ENCODE peak calls at places on chromosomes 13 and 19, in eight cellular contexts. One of them, this sample, is unnamed.
A peak's percentile ranks its signal among the peaks of the same experiment; 100 is the strongest.

GRCh38 chr13:113117335-113117872 is 5.2 kb upstream of the F10 start:
- DNase-seq in activated B cell treated with CpG ODN at 0.5 μM for 24 hours: peak; percentile 4
- DNase-seq in H9: peak; percentile 21
- DNase-seq in left ventricle myocardium inferior: no peak
- DNase-seq in heart right ventricle: no peak
- DNase-seq in lung: no peak
- DNase-seq in BE2C: peak; percentile 4
- DNase-seq in uterus: peak; percentile 6
- DNase-seq in this sample: peak; percentile 1

GRCh38 chr19:4583961-4584669 is 24.6 kb upstream of the SEMA6B start:
- DNase-seq in BE2C: peak; percentile 62
- DNase-seq in activated B cell treated with CpG ODN at 0.5 μM for 24 hours: no peak
- DNase-seq in left ventricle myocardium inferior: no peak
- DNase-seq in H9: peak; percentile 67
- DNase-seq in uterus: no peak
- DNase-seq in lung: no peak
- DNase-seq in heart right ventricle: no peak
- DNase-seq in this sample: peak; percentile 82

GRCh38 chr19:17379221-17379631 is 2.1 kb upstream of the PLVAP start:
- DNase-seq in H9: peak; percentile 44
- DNase-seq in activated B cell treated with CpG ODN at 0.5 μM for 24 hours: no peak
- DNase-seq in heart right ventricle: no peak
- DNase-seq in left ventricle myocardium inferior: no peak
- DNase-seq in BE2C: peak; percentile 24
- DNase-seq in uterus: no peak
- DNase-seq in lung: no peak
- DNase-seq in this sample: peak; percentile 81

GRCh38 chr13:34587586-34587985 is 354.5 kb upstream of the NBEA start:
- DNase-seq in uterus: no peak
- DNase-seq in lung: no peak
- DNase-seq in heart right ventricle: no peak
- DNase-seq in BE2C: no peak
- DNase-seq in H9: no peak
- DNase-seq in left ventricle myocardium inferior: no peak
- DNase-seq in activated B cell treated with CpG ODN at 0.5 μM for 24 hours: no peak
- DNase-seq in this sample: no peak

GRCh38 chr13:49571299-49572240 is 13.8 kb downstream of the RCBTB1 start:
- DNase-seq in uterus: no peak
- DNase-seq in activated B cell treated with CpG ODN at 0.5 μM for 24 hours: no peak
- DNase-seq in heart right ventricle: no peak
- DNase-seq in left ventricle myocardium inferior: no peak
- DNase-seq in BE2C: no peak
- DNase-seq in H9: no peak
- DNase-seq in lung: peak; percentile 44
- DNase-seq in this sample: no peak

GRCh38 chr19:409006-409514 is at the start of gene C2CD4C:
- DNase-seq in uterus: no peak
- DNase-seq in BE2C: no peak
- DNase-seq in left ventricle myocardium inferior: no peak
- DNase-seq in H9: peak; percentile 41
- DNase-seq in heart right ventricle: no peak
- DNase-seq in activated B cell treated with CpG ODN at 0.5 μM for 24 hours: no peak
- DNase-seq in lung: no peak
- DNase-seq in this sample: peak; percentile 80

GRCh38 chr19:1648156-1648925 is 4.1 kb downstream of the TCF3 start:
- DNase-seq in heart right ventricle: no peak
- DNase-seq in left ventricle myocardium inferior: no peak
- DNase-seq in H9: no peak
- DNase-seq in lung: no peak
- DNase-seq in activated B cell treated with CpG ODN at 0.5 μM for 24 hours: peak; percentile 52
- DNase-seq in uterus: no peak
- DNase-seq in BE2C: no peak
- DNase-seq in this sample: no peak

GRCh38 chr13:44188257-44188656 is 185.4 kb upstream of the SERP2 start:
- DNase-seq in lung: no peak
- DNase-seq in left ventricle myocardium inferior: no peak
- DNase-seq in heart right ventricle: no peak
- DNase-seq in H9: no peak
- DNase-seq in BE2C: no peak
- DNase-seq in uterus: no peak
- DNase-seq in activated B cell treated with CpG ODN at 0.5 μM for 24 hours: no peak
- DNase-seq in this sample: no peak

GRCh38 chr13:110462091-110462490 is 99.4 kb downstream of the RAB20 start:
- DNase-seq in uterus: no peak
- DNase-seq in lung: no peak
- DNase-seq in H9: no peak
- DNase-seq in BE2C: no peak
- DNase-seq in left ventricle myocardium inferior: no peak
- DNase-seq in activated B cell treated with CpG ODN at 0.5 μM for 24 hours: no peak
- DNase-seq in heart right ventricle: no peak
- DNase-seq in this sample: no peak

GRCh38 chr13:48009298-48009697 is 8.2 kb upstream of the SUCLA2 start:
- DNase-seq in heart right ventricle: no peak
- DNase-seq in activated B cell treated with CpG ODN at 0.5 μM for 24 hours: no peak
- DNase-seq in uterus: no peak
- DNase-seq in H9: no peak
- DNase-seq in lung: no peak
- DNase-seq in left ventricle myocardium inferior: no peak
- DNase-seq in BE2C: no peak
- DNase-seq in this sample: no peak

GRCh38 chr13:29758591-29759114 is 91.8 kb downstream of the UBL3 start:
- DNase-seq in BE2C: no peak
- DNase-seq in uterus: no peak
- DNase-seq in lung: no peak
- DNase-seq in heart right ventricle: no peak
- DNase-seq in left ventricle myocardium inferior: no peak
- DNase-seq in H9: no peak
- DNase-seq in activated B cell treated with CpG ODN at 0.5 μM for 24 hours: peak; percentile 22
- DNase-seq in this sample: no peak

GRCh38 chr13:42279080-42279479 is 7.1 kb downstream of the AKAP11 start:
- DNase-seq in lung: no peak
- DNase-seq in left ventricle myocardium inferior: no peak
- DNase-seq in uterus: no peak
- DNase-seq in activated B cell treated with CpG ODN at 0.5 μM for 24 hours: no peak
- DNase-seq in H9: no peak
- DNase-seq in BE2C: no peak
- DNase-seq in heart right ventricle: no peak
- DNase-seq in this sample: no peak

GRCh38 chr19:48752511-48753365 is at the start of gene FUT1:
- DNase-seq in left ventricle myocardium inferior: peak; percentile 72
- DNase-seq in uterus: no peak
- DNase-seq in activated B cell treated with CpG ODN at 0.5 μM for 24 hours: no peak
- DNase-seq in BE2C: peak; percentile 54
- DNase-seq in H9: peak; percentile 97
- DNase-seq in heart right ventricle: peak; percentile 78
- DNase-seq in lung: peak; percentile 83
- DNase-seq in this sample: peak; percentile 70

GRCh38 chr19:41311613-41312012 is 1.6 kb downstream of the CCDC97 start:
- DNase-seq in left ventricle myocardium inferior: no peak
- DNase-seq in heart right ventricle: no peak
- DNase-seq in BE2C: no peak
- DNase-seq in H9: no peak
- DNase-seq in uterus: no peak
- DNase-seq in activated B cell treated with CpG ODN at 0.5 μM for 24 hours: no peak
- DNase-seq in lung: no peak
- DNase-seq in this sample: no peak

DNA sequence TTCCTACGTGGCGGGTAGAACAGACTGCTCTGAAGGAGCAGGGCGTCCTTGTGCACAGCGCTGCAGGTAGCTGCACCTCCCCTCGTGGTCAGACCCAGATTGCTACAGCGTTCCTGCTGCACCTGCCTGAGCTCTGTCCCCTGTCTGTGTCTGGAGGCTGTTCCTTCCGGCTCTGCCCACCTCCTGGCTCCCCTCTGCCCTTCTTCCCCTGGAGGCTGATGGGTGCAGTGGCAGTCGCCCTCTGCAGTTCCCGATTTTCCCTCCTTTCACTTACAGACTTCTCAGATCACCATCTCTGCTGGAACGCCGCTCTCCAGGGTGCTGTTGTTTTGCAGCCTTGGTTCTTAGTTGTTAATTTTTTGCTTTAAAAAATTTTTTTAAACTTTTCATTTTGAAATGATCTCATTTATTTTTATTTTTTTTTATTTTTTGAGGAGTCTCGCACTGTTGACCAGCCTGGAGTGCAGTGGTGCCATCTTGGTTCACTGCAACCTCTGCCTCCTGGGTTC is 53.6 kb downstream of the SMARCA4 start:
- DNase-seq in left ventricle myocardium inferior: no peak
- DNase-seq in H9: peak; percentile 47
- DNase-seq in heart right ventricle: no peak
- DNase-seq in activated B cell treated with CpG ODN at 0.5 μM for 24 hours: no peak
- DNase-seq in BE2C: no peak
- DNase-seq in lung: no peak
- DNase-seq in uterus: no peak
- DNase-seq in this sample: no peak
- TF ChIP-seq CTCF in left ventricle myocardium inferior: no peak
- TF ChIP-seq CTCF in H9: peak; percentile 45
- TF ChIP-seq CTCF in heart right ventricle: no peak
- TF ChIP-seq CTCF in activated B cell treated with CpG ODN at 0.5 μM for 24 hours: no peak
- TF ChIP-seq CTCF in BE2C: no peak
- TF ChIP-seq CTCF in lung: no peak
- TF ChIP-seq CTCF in uterus: no peak
- TF ChIP-seq CTCF in this sample: no peak

GRCh38 chr13:87280139-87280538 is 391.0 kb upstream of the SLITRK5 start:
- DNase-seq in H9: no peak
- DNase-seq in activated B cell treated with CpG ODN at 0.5 μM for 24 hours: no peak
- DNase-seq in BE2C: no peak
- DNase-seq in left ventricle myocardium inferior: no peak
- DNase-seq in heart right ventricle: no peak
- DNase-seq in uterus: no peak
- DNase-seq in lung: no peak
- DNase-seq in this sample: no peak
- TF ChIP-seq CTCF in H9: peak; percentile 48
- TF ChIP-seq CTCF in activated B cell treated with CpG ODN at 0.5 μM for 24 hours: no peak
- TF ChIP-seq CTCF in BE2C: peak; percentile 32
- TF ChIP-seq CTCF in left ventricle myocardium inferior: no peak
- TF ChIP-seq CTCF in heart right ventricle: no peak
- TF ChIP-seq CTCF in uterus: no peak
- TF ChIP-seq CTCF in lung: no peak
- TF ChIP-seq CTCF in this sample: no peak

DNA sequence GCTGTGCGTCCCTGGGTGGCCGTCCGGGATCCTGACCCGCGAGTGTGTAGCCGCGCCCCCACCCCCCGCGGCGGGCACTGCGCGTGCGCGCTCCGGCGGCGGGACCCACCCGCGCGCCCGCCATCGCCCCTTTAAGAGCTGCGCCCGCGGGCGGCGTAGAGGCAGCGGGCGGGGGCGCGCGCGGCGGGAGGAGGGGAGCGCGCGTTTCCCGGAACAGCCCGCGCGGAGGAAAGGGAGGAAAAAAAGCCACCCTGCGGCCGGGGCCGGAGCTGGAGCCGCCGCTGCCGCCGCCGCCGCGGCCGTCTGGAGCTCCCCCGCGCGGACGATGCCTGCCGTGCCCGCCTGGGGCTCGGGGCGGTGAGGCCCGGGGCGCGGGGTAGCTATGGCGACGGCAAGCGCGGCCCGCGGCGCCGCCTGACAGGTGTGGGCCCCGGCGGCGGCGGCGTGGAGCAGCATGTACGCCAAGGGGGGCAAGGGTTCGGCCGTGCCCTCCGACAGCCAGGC is at the start of gene SSBP4:
- DNase-seq in left ventricle myocardium inferior: peak; percentile 81
- DNase-seq in uterus: peak; percentile 80
- DNase-seq in BE2C: peak; percentile 84
- DNase-seq in activated B cell treated with CpG ODN at 0.5 μM for 24 hours: peak; percentile 72
- DNase-seq in heart right ventricle: peak; percentile 82
- DNase-seq in lung: no peak
- DNase-seq in H9: no peak
- DNase-seq in this sample: peak; percentile 82
- TF ChIP-seq CTCF in left ventricle myocardium inferior: peak; percentile 67
- TF ChIP-seq CTCF in uterus: peak; percentile 50
- TF ChIP-seq CTCF in BE2C: no peak
- TF ChIP-seq CTCF in activated B cell treated with CpG ODN at 0.5 μM for 24 hours: no peak
- TF ChIP-seq CTCF in heart right ventricle: no peak
- TF ChIP-seq CTCF in lung: no peak
- TF ChIP-seq CTCF in H9: peak; percentile 48
- TF ChIP-seq CTCF in this sample: no peak

GRCh38 chr19:23286477-23286876 is 36.3 kb upstream of the ZNF724 start:
- DNase-seq in left ventricle myocardium inferior: no peak
- DNase-seq in uterus: no peak
- DNase-seq in heart right ventricle: no peak
- DNase-seq in H9: peak; percentile 31
- DNase-seq in BE2C: peak; percentile 25
- DNase-seq in lung: no peak
- DNase-seq in activated B cell treated with CpG ODN at 0.5 μM for 24 hours: no peak
- DNase-seq in this sample: no peak
- TF ChIP-seq CTCF in left ventricle myocardium inferior: peak; percentile 25
- TF ChIP-seq CTCF in uterus: no peak
- TF ChIP-seq CTCF in heart right ventricle: no peak
- TF ChIP-seq CTCF in H9: peak; percentile 57
- TF ChIP-seq CTCF in BE2C: peak; percentile 50
- TF ChIP-seq CTCF in lung: no peak
- TF ChIP-seq CTCF in activated B cell treated with CpG ODN at 0.5 μM for 24 hours: no peak
- TF ChIP-seq CTCF in this sample: peak; percentile 19

DNA sequence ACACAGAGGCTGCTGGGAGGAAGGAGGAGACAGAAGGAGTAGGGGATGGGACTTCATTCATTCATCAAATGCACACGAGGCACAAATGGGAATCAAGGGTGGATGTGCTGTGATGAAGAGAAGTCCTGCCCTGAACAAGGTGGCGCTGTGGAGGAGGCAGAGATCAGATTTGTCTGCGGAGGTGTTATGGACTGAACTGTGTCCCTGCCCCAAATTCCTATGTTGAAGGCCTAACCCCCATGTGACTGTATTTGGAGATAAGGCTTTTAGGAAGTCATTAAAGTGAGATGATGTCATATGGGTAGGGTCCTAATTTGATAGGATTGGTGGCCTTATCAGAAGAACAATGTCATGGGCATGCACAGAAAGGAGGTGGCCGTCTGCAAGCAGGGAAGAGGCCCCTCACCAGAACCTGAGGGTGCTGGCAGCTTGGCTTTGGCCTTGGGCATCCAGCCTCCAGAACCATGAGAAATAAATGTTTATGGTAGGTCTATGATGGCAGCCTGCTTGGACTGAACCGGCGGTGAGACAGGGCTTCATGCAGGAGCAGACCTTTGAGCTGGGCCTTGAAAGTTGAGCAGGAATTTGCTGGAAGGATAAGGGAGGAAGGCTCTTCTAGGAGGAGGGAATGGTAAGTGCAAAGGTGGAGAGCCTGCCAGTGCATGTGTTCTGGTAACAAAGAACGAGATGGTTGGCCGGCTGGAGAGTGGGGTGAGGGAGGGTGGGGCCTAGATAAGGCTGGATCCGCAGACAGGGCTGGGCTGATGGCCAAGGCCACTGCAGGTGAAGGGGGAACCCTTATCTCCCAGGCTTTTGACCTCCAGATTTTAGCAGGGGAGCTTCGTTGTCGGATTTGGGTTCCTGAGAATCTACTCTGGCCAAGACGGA is 2.7 kb upstream of the CEBPA start:
- DNase-seq in uterus: no peak
- DNase-seq in BE2C: no peak
- DNase-seq in lung: peak; percentile 79
- DNase-seq in heart right ventricle: no peak
- DNase-seq in H9: peak; percentile 31
- DNase-seq in activated B cell treated with CpG ODN at 0.5 μM for 24 hours: no peak
- DNase-seq in left ventricle myocardium inferior: no peak
- DNase-seq in this sample: no peak
- TF ChIP-seq CTCF in uterus: no peak
- TF ChIP-seq CTCF in BE2C: peak; percentile 13
- TF ChIP-seq CTCF in lung: no peak
- TF ChIP-seq CTCF in heart right ventricle: no peak
- TF ChIP-seq CTCF in H9: peak; percentile 26
- TF ChIP-seq CTCF in activated B cell treated with CpG ODN at 0.5 μM for 24 hours: no peak
- TF ChIP-seq CTCF in left ventricle myocardium inferior: no peak
- TF ChIP-seq CTCF in this sample: no peak

This sample was measured in nephron progenitor cell.